ENCODE peak calls at places on chromosomes 7 and 10, in eight cellular contexts. S is stimulated activated CD4-positive, alpha-beta T cell treated with anti-CD3 and anti-CD28 coated beads, Interleukin-4, amount 100 ng/mL, for 24 hours; C is activated CD8-positive, alpha-beta memory T cell treated with anti-CD3 and anti-CD28 coated beads for 1 hour; X is GM03348; B is colonic mucosa; M is stimulated activated CD8-positive, alpha-beta memory T cell treated with anti-CD3 and anti-CD28 coated beads, Interleukin-12 subunit alpha, Interleukin-12 subunit beta, amount 100 ng/mL, for 4 hours; F is activated naive CD4-positive, alpha-beta T cell; I is posterior cingulate gyrus. G is an unnamed sample.
A peak's percentile ranks its signal among the peaks of the same experiment; 100 is the strongest.

GRCh38 chr7:507623-508305 is 11.9 kb downstream of the PDGFA start:
- DNase-seq in S (no peak), C (no peak), X (no peak), B (no peak), M (no peak), F (no peak), I (no peak), G (no peak)

GRCh38 chr7:115561341-115562110 is 469.0 kb downstream of the TFEC start:
- DNase-seq in S (no peak), C (no peak), X (peak; percentile 6), B (no peak), M (no peak), F (no peak), I (no peak), G (no peak)

GRCh38 chr7:37796134-37796775 is 52.1 kb upstream of the NME8 start:
- DNase-seq in S (no peak), C (no peak), X (no peak), B (no peak), M (no peak), F (no peak), I (no peak), G (no peak)

GRCh38 chr10:125226823-125227222 is 66.5 kb upstream of the CTBP2 start:
- DNase-seq in S (no peak), C (no peak), X (no peak), B (no peak), M (no peak), F (no peak), I (no peak), G (no peak)

GRCh38 chr7:1100886-1101579 is 13.1 kb downstream of the GPER1 start:
- DNase-seq in S (no peak), C (no peak), X (no peak), B (no peak), M (no peak), F (no peak), I (no peak), G (no peak)

GRCh38 chr7:50812847-50813475 is 30.3 kb upstream of the GRB10 start:
- DNase-seq in S (no peak), C (no peak), X (peak; percentile 72), B (peak; percentile 84), M (no peak), F (no peak), I (no peak), G (no peak)

GRCh38 chr7:12111461-12112405 is 99.4 kb upstream of the TMEM106B start:
- DNase-seq in S (no peak), C (no peak), X (peak; percentile 19), B (no peak), M (no peak), F (peak; percentile 6), I (peak; percentile 26), G (no peak)

GRCh38 chr7:2478387-2478760 is 2.2 kb upstream of the GRIFIN start:
- DNase-seq in S (no peak), C (no peak), X (peak; percentile 90), B (peak; percentile 81), M (no peak), F (no peak), I (no peak), G (no peak)

GRCh38 chr7:72751978-72752377 is 76.0 kb downstream of the TYW1B start:
- DNase-seq in S (no peak), C (no peak), X (peak; percentile 8), B (no peak), M (no peak), F (no peak), I (no peak), G (no peak)

GRCh38 chr10:127275272-127275671 is 78.9 kb upstream of the INSYN2A start:
- DNase-seq in S (no peak), C (no peak), X (no peak), B (no peak), M (no peak), F (no peak), I (no peak), G (no peak)

GRCh38 chr10:51030480-51030879 is 43.8 kb upstream of the PRKG1 start:
- DNase-seq in S (no peak), C (no peak), X (no peak), B (no peak), M (no peak), F (no peak), I (no peak), G (no peak)

GRCh38 chr10:88227342-88228018 is 355.6 kb downstream of the RNLS start:
- DNase-seq in S (no peak), C (no peak), X (no peak), B (peak; percentile 42), M (no peak), F (no peak), I (no peak), G (no peak)

GRCh38 chr7:38310601-38311057 is 37.2 kb upstream of the TARP start:
- DNase-seq in S (no peak), C (no peak), X (no peak), B (no peak), M (no peak), F (no peak), I (no peak), G (no peak)

GRCh38 chr7:122902751-122903495 is 16.7 kb upstream of the CADPS2 start:
- DNase-seq in S (no peak), C (no peak), X (no peak), B (no peak), M (no peak), F (no peak), I (no peak), G (no peak)

GRCh38 chr10:114683162-114683561 is 25.1 kb upstream of the ABLIM1 start:
- DNase-seq in S (no peak), C (no peak), X (no peak), B (no peak), M (no peak), F (no peak), I (no peak), G (no peak)

GRCh38 chr10:110698340-110698739 is 54.2 kb downstream of the RBM20 start:
- DNase-seq in S (no peak), C (no peak), X (no peak), B (no peak), M (no peak), F (no peak), I (no peak), G (no peak)

G was measured in esophagus squamous epithelium.